ENCODE peak calls at places on chromosome 11, in eight cellular contexts. One of them, this sample, is unnamed.

GRCh38 chr11:12430351-12430750 is 53.0 kb downstream of the PARVA start:
- DNase-seq in IMR-90: peak; percentile 77
- DNase-seq in body of pancreas: no peak
- DNase-seq in tibial nerve: no peak
- DNase-seq in transverse colon: no peak
- DNase-seq in lower leg skin: no peak
- DNase-seq in NB4: no peak
- DNase-seq in GM12878: no peak
- DNase-seq in this sample: no peak

GRCh38 chr11:96424693-96425092 is 34.9 kb downstream of the JRKL start:
- DNase-seq in GM12878: no peak
- DNase-seq in tibial nerve: no peak
- DNase-seq in transverse colon: no peak
- DNase-seq in lower leg skin: no peak
- DNase-seq in body of pancreas: no peak
- DNase-seq in IMR-90: peak; percentile 44
- DNase-seq in NB4: no peak
- DNase-seq in this sample: no peak

GRCh38 chr11:128876133-128876650 is 9.1 kb upstream of the KCNJ1 start:
- DNase-seq in body of pancreas: no peak
- DNase-seq in NB4: no peak
- DNase-seq in IMR-90: no peak
- DNase-seq in tibial nerve: no peak
- DNase-seq in transverse colon: no peak
- DNase-seq in GM12878: no peak
- DNase-seq in lower leg skin: no peak
- DNase-seq in this sample: no peak

GRCh38 chr11:86741489-86742435 is 58.6 kb upstream of the PRSS23 start:
- DNase-seq in tibial nerve: no peak
- DNase-seq in lower leg skin: no peak
- DNase-seq in GM12878: no peak
- DNase-seq in IMR-90: peak; percentile 95
- DNase-seq in NB4: no peak
- DNase-seq in transverse colon: no peak
- DNase-seq in body of pancreas: no peak
- DNase-seq in this sample: no peak

GRCh38 chr11:63961608-63962412 is 12.6 kb upstream of the COX8A start:
- DNase-seq in tibial nerve: no peak
- DNase-seq in NB4: peak; percentile 93
- DNase-seq in transverse colon: peak; percentile 20
- DNase-seq in body of pancreas: peak; percentile 38
- DNase-seq in GM12878: no peak
- DNase-seq in lower leg skin: peak; percentile 57
- DNase-seq in IMR-90: peak; percentile 31
- DNase-seq in this sample: no peak

GRCh38 chr11:11532574-11532973 is 89.2 kb downstream of the GALNT18 start:
- DNase-seq in IMR-90: peak; percentile 22
- DNase-seq in NB4: no peak
- DNase-seq in tibial nerve: no peak
- DNase-seq in transverse colon: no peak
- DNase-seq in lower leg skin: no peak
- DNase-seq in GM12878: no peak
- DNase-seq in body of pancreas: no peak
- DNase-seq in this sample: no peak

GRCh38 chr11:90243534-90243933 is 20.7 kb upstream of the CHORDC1 start:
- DNase-seq in IMR-90: no peak
- DNase-seq in body of pancreas: no peak
- DNase-seq in GM12878: no peak
- DNase-seq in tibial nerve: no peak
- DNase-seq in lower leg skin: no peak
- DNase-seq in transverse colon: no peak
- DNase-seq in NB4: no peak
- DNase-seq in this sample: no peak

GRCh38 chr11:1339066-1339675 is 29.7 kb upstream of the TOLLIP start:
- DNase-seq in body of pancreas: no peak
- DNase-seq in IMR-90: no peak
- DNase-seq in transverse colon: no peak
- DNase-seq in GM12878: no peak
- DNase-seq in NB4: no peak
- DNase-seq in lower leg skin: no peak
- DNase-seq in tibial nerve: no peak
- DNase-seq in this sample: no peak

GRCh38 chr11:69944146-69944795 is 125.1 kb upstream of the FGF3 start:
- DNase-seq in NB4: no peak
- DNase-seq in GM12878: no peak
- DNase-seq in body of pancreas: no peak
- DNase-seq in IMR-90: no peak
- DNase-seq in tibial nerve: no peak
- DNase-seq in transverse colon: no peak
- DNase-seq in lower leg skin: no peak
- DNase-seq in this sample: no peak

GRCh38 chr11:121358775-121359174 is 66.2 kb downstream of the SC5D start:
- DNase-seq in GM12878: no peak
- DNase-seq in lower leg skin: no peak
- DNase-seq in transverse colon: no peak
- DNase-seq in body of pancreas: no peak
- DNase-seq in NB4: no peak
- DNase-seq in tibial nerve: no peak
- DNase-seq in IMR-90: no peak
- DNase-seq in this sample: no peak

GRCh38 chr11:7527029-7527428 is 13.2 kb downstream of the PPFIBP2 start:
- DNase-seq in NB4: no peak
- DNase-seq in GM12878: no peak
- DNase-seq in tibial nerve: no peak
- DNase-seq in lower leg skin: no peak
- DNase-seq in transverse colon: no peak
- DNase-seq in IMR-90: no peak
- DNase-seq in body of pancreas: no peak
- DNase-seq in this sample: no peak

GRCh38 chr11:129951201-129951882 is 51.3 kb downstream of the PRDM10 start:
- DNase-seq in lower leg skin: no peak
- DNase-seq in body of pancreas: no peak
- DNase-seq in IMR-90: no peak
- DNase-seq in NB4: peak; percentile 36
- DNase-seq in GM12878: no peak
- DNase-seq in transverse colon: no peak
- DNase-seq in tibial nerve: no peak
- DNase-seq in this sample: no peak

GRCh38 chr11:63613517-63614135 is 607 bp downstream of the PLAAT3 start:
- DNase-seq in body of pancreas: peak; percentile 43
- DNase-seq in NB4: no peak
- DNase-seq in tibial nerve: peak; percentile 41
- DNase-seq in transverse colon: peak; percentile 38
- DNase-seq in IMR-90: no peak
- DNase-seq in GM12878: no peak
- DNase-seq in lower leg skin: no peak
- DNase-seq in this sample: peak; percentile 39

GRCh38 chr11:74417379-74417804 is 19.2 kb upstream of the PGM2L1 start:
- DNase-seq in body of pancreas: peak; percentile 20
- DNase-seq in transverse colon: no peak
- DNase-seq in tibial nerve: no peak
- DNase-seq in GM12878: no peak
- DNase-seq in NB4: no peak
- DNase-seq in IMR-90: peak; percentile 54
- DNase-seq in lower leg skin: no peak
- DNase-seq in this sample: no peak

GRCh38 chr11:2377511-2378443 is 667 bp downstream of the CD81 start:
- DNase-seq in IMR-90: peak; percentile 33
- DNase-seq in transverse colon: peak; percentile 72
- DNase-seq in tibial nerve: peak; percentile 76
- DNase-seq in NB4: peak; percentile 62
- DNase-seq in lower leg skin: peak; percentile 62
- DNase-seq in body of pancreas: peak; percentile 80
- DNase-seq in GM12878: no peak
- DNase-seq in this sample: no peak

GRCh38 chr11:417652-418342 is 3.0 kb upstream of the SIGIRR start:
- DNase-seq in GM12878: no peak
- DNase-seq in body of pancreas: peak; percentile 12
- DNase-seq in NB4: no peak
- DNase-seq in transverse colon: peak; percentile 8
- DNase-seq in lower leg skin: no peak
- DNase-seq in IMR-90: no peak
- DNase-seq in tibial nerve: no peak
- DNase-seq in this sample: no peak

GRCh38 chr11:28657378-28658030 is 549.3 kb downstream of the METTL15 start:
- DNase-seq in GM12878: no peak
- DNase-seq in body of pancreas: no peak
- DNase-seq in lower leg skin: no peak
- DNase-seq in transverse colon: no peak
- DNase-seq in NB4: no peak
- DNase-seq in tibial nerve: no peak
- DNase-seq in IMR-90: peak; percentile 69
- DNase-seq in this sample: no peak

GRCh38 chr11:72786305-72787261 is 7.3 kb downstream of the STARD10 start:
- DNase-seq in NB4: no peak
- DNase-seq in IMR-90: no peak
- DNase-seq in GM12878: no peak
- DNase-seq in tibial nerve: no peak
- DNase-seq in body of pancreas: peak; percentile 79
- DNase-seq in transverse colon: peak; percentile 81
- DNase-seq in lower leg skin: no peak
- DNase-seq in this sample: no peak

GRCh38 chr11:107683807-107684206 is 28.0 kb downstream of the SLN start:
- DNase-seq in body of pancreas: no peak
- DNase-seq in lower leg skin: no peak
- DNase-seq in NB4: peak; percentile 22
- DNase-seq in IMR-90: no peak
- DNase-seq in GM12878: no peak
- DNase-seq in tibial nerve: no peak
- DNase-seq in transverse colon: no peak
- DNase-seq in this sample: no peak

GRCh38 chr11:118102721-118103261 is 16.0 kb upstream of the SMIM35 start:
- DNase-seq in IMR-90: no peak
- DNase-seq in NB4: peak; percentile 86
- DNase-seq in tibial nerve: no peak
- DNase-seq in GM12878: no peak
- DNase-seq in body of pancreas: no peak
- DNase-seq in lower leg skin: no peak
- DNase-seq in transverse colon: no peak
- DNase-seq in this sample: no peak

GRCh38 chr11:74634537-74634936 is 42.2 kb downstream of the POLD3 start:
- DNase-seq in transverse colon: peak; percentile 14
- DNase-seq in body of pancreas: peak; percentile 40
- DNase-seq in NB4: peak; percentile 10
- DNase-seq in GM12878: no peak
- DNase-seq in IMR-90: peak; percentile 66
- DNase-seq in tibial nerve: no peak
- DNase-seq in lower leg skin: no peak
- DNase-seq in this sample: no peak

GRCh38 chr11:76823481-76824028 is 37.2 kb upstream of the ACER3 start:
- DNase-seq in NB4: peak; percentile 40
- DNase-seq in transverse colon: no peak
- DNase-seq in body of pancreas: no peak
- DNase-seq in lower leg skin: no peak
- DNase-seq in IMR-90: peak; percentile 76
- DNase-seq in GM12878: no peak
- DNase-seq in tibial nerve: no peak
- DNase-seq in this sample: peak; percentile 43
- TF ChIP-seq POLR2A in NB4: no peak
- TF ChIP-seq POLR2A in transverse colon: no peak
- TF ChIP-seq POLR2A in body of pancreas: no peak
- TF ChIP-seq POLR2A in lower leg skin: no peak
- TF ChIP-seq POLR2A in IMR-90: no peak
- TF ChIP-seq POLR2A in GM12878: no peak
- TF ChIP-seq POLR2A in tibial nerve: no peak
- TF ChIP-seq POLR2A in this sample: no peak

DNA sequence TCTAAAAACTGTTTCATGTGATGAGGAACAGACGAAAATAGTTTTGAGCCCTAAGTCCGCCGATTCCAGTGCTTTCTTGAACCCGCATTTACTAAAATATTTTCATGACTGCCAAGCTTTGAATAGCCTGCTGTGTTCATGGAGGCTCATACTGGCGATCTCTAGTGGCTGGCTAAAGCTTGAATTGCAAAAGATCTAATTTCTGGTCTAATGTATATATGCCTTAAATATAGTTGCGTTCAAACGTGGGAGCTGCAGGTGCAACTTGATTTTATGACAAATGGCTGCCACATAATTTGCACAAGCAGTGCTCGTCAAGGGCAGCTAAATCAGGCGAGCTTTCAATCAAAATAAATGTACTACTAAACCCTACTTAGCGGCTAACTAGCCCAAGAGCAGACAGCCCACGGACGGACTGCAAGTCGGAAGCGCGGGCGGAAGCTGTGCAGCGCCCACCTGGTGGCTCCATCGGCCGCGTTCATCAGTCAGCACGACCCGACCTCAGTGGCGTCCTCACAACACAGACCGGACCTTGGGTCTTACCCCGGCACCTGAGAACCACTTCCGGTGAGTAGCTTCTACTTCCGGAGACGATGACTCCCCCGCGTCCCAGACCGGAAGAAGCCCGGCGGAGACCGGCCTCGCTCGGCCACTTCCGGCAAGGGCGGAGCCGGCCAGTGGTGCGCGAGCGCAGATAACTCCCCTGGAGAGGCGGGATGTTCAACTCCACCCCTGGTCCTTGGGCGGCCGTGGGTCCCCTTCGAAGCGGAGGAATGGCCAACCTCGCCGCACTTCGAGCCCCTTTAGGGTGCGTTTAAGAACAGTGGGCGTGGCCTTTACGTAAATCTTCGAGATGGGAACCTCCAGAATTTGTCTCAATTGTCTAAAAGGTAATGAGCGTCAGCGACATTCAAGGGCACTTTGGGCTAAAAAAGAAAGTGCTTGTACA is 6.1 kb downstream of the RPL27A start:
- DNase-seq in NB4: peak; percentile 98
- DNase-seq in transverse colon: peak; percentile 96
- DNase-seq in IMR-90: peak; percentile 96
- DNase-seq in tibial nerve: peak; percentile 78
- DNase-seq in GM12878: peak; percentile 92
- DNase-seq in lower leg skin: peak; percentile 90
- DNase-seq in body of pancreas: peak; percentile 95
- DNase-seq in this sample: peak; percentile 98
- TF ChIP-seq POLR2A in NB4: peak; percentile 81
- TF ChIP-seq POLR2A in transverse colon: peak; percentile 92
- TF ChIP-seq POLR2A in IMR-90: peak; percentile 80
- TF ChIP-seq POLR2A in tibial nerve: no peak
- TF ChIP-seq POLR2A in GM12878: peak; percentile 92
- TF ChIP-seq POLR2A in lower leg skin: no peak
- TF ChIP-seq POLR2A in body of pancreas: peak; percentile 84
- TF ChIP-seq POLR2A in this sample: peak; percentile 96

GRCh38 chr11:68460741-68461283 is at the start of gene PPP6R3:
- DNase-seq in GM12878: no peak
- DNase-seq in body of pancreas: no peak
- DNase-seq in tibial nerve: no peak
- DNase-seq in IMR-90: no peak
- DNase-seq in lower leg skin: no peak
- DNase-seq in NB4: no peak
- DNase-seq in transverse colon: no peak
- DNase-seq in this sample: no peak
- TF ChIP-seq POLR2A in GM12878: peak; percentile 89
- TF ChIP-seq POLR2A in body of pancreas: peak; percentile 46
- TF ChIP-seq POLR2A in tibial nerve: peak; percentile 70
- TF ChIP-seq POLR2A in IMR-90: peak; percentile 55
- TF ChIP-seq POLR2A in lower leg skin: peak; percentile 55
- TF ChIP-seq POLR2A in NB4: peak; percentile 77
- TF ChIP-seq POLR2A in transverse colon: peak; percentile 42
- TF ChIP-seq POLR2A in this sample: no peak

DNA sequence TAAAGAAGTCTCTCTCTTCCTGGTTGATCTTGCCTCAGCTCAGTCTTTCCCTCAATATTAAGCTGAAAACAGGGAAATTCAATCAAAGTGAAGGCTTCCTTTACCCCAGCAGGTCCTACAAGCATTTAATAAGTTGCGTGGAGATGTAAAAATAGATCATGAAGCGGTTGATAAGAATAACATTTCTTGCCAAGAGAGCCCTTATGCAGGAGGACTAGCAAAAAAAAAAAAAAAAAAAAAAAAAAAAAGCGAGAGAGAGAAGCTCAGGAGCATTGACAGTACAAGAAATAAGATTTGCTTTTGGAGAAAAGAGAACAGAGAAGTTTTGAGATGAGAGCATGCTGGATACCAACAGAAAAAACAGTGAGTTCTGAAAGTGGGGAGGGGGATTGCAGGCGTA is 112.2 kb upstream of the CLMP start:
- DNase-seq in body of pancreas: no peak
- DNase-seq in transverse colon: no peak
- DNase-seq in NB4: no peak
- DNase-seq in IMR-90: no peak
- DNase-seq in GM12878: no peak
- DNase-seq in tibial nerve: no peak
- DNase-seq in lower leg skin: no peak
- DNase-seq in this sample: no peak
- TF ChIP-seq POLR2A in body of pancreas: no peak
- TF ChIP-seq POLR2A in transverse colon: no peak
- TF ChIP-seq POLR2A in NB4: no peak
- TF ChIP-seq POLR2A in IMR-90: no peak
- TF ChIP-seq POLR2A in GM12878: no peak
- TF ChIP-seq POLR2A in tibial nerve: no peak
- TF ChIP-seq POLR2A in lower leg skin: no peak
- TF ChIP-seq POLR2A in this sample: no peak

This sample was measured in H1.